ENCODE peak calls at places on chromosomes 7 and 10, in ten cellular contexts. One of them, this sample, is unnamed.

GRCh38 chr10:48523820-48524758 is 80.8 kb downstream of the ARHGAP22 start:
- DNase-seq in nephron progenitor cell: peak
- DNase-seq in progenitor cell of endocrine pancreas: peak
- DNase-seq in sigmoid colon: peak
- DNase-seq in fibroblast of mammary gland: no peak
- DNase-seq in A549: peak
- DNase-seq in glutamatergic neuron: peak
- DNase-seq in activated B cell treated with CpG ODN at 0.5 μM for 24 hours: no peak
- DNase-seq in HCT116: no peak
- DNase-seq in hepatocyte: peak
- DNase-seq in this sample: no peak

GRCh38 chr7:31099451-31100444 is 47.6 kb downstream of the ADCYAP1R1 start:
- DNase-seq in nephron progenitor cell: no peak
- DNase-seq in progenitor cell of endocrine pancreas: no peak
- DNase-seq in sigmoid colon: peak
- DNase-seq in fibroblast of mammary gland: no peak
- DNase-seq in A549: no peak
- DNase-seq in glutamatergic neuron: no peak
- DNase-seq in activated B cell treated with CpG ODN at 0.5 μM for 24 hours: no peak
- DNase-seq in HCT116: no peak
- DNase-seq in hepatocyte: no peak
- DNase-seq in this sample: no peak

GRCh38 chr10:24039897-24040296 is 169.0 kb upstream of the KIAA1217 start:
- DNase-seq in nephron progenitor cell: no peak
- DNase-seq in progenitor cell of endocrine pancreas: no peak
- DNase-seq in sigmoid colon: no peak
- DNase-seq in fibroblast of mammary gland: no peak
- DNase-seq in A549: no peak
- DNase-seq in glutamatergic neuron: no peak
- DNase-seq in activated B cell treated with CpG ODN at 0.5 μM for 24 hours: no peak
- DNase-seq in HCT116: no peak
- DNase-seq in hepatocyte: no peak
- DNase-seq in this sample: no peak

GRCh38 chr10:97889461-97890265 is 40.0 kb downstream of the GOLGA7B start:
- DNase-seq in nephron progenitor cell: peak
- DNase-seq in progenitor cell of endocrine pancreas: no peak
- DNase-seq in sigmoid colon: no peak
- DNase-seq in fibroblast of mammary gland: peak
- DNase-seq in A549: peak
- DNase-seq in glutamatergic neuron: no peak
- DNase-seq in activated B cell treated with CpG ODN at 0.5 μM for 24 hours: no peak
- DNase-seq in HCT116: peak
- DNase-seq in hepatocyte: peak
- DNase-seq in this sample: no peak

GRCh38 chr7:98312201-98312600 is 30.7 kb downstream of the BRI3 start:
- DNase-seq in nephron progenitor cell: no peak
- DNase-seq in progenitor cell of endocrine pancreas: no peak
- DNase-seq in sigmoid colon: no peak
- DNase-seq in fibroblast of mammary gland: no peak
- DNase-seq in A549: no peak
- DNase-seq in glutamatergic neuron: no peak
- DNase-seq in activated B cell treated with CpG ODN at 0.5 μM for 24 hours: no peak
- DNase-seq in HCT116: no peak
- DNase-seq in hepatocyte: no peak
- DNase-seq in this sample: no peak

GRCh38 chr10:94279835-94280709 is 82.7 kb downstream of the NOC3L start:
- DNase-seq in nephron progenitor cell: peak
- DNase-seq in progenitor cell of endocrine pancreas: peak
- DNase-seq in sigmoid colon: no peak
- DNase-seq in fibroblast of mammary gland: peak
- DNase-seq in A549: peak
- DNase-seq in glutamatergic neuron: peak
- DNase-seq in activated B cell treated with CpG ODN at 0.5 μM for 24 hours: peak
- DNase-seq in HCT116: peak
- DNase-seq in hepatocyte: peak
- DNase-seq in this sample: no peak

GRCh38 chr7:23470290-23471089 is at the start of gene IGF2BP3:
- DNase-seq in nephron progenitor cell: peak
- DNase-seq in progenitor cell of endocrine pancreas: peak
- DNase-seq in sigmoid colon: no peak
- DNase-seq in fibroblast of mammary gland: peak
- DNase-seq in A549: peak
- DNase-seq in glutamatergic neuron: peak
- DNase-seq in activated B cell treated with CpG ODN at 0.5 μM for 24 hours: peak
- DNase-seq in HCT116: peak
- DNase-seq in hepatocyte: peak
- DNase-seq in this sample: no peak

GRCh38 chr7:7156663-7157062 is 25.7 kb upstream of the C1GALT1 start:
- DNase-seq in nephron progenitor cell: no peak
- DNase-seq in progenitor cell of endocrine pancreas: no peak
- DNase-seq in sigmoid colon: no peak
- DNase-seq in fibroblast of mammary gland: no peak
- DNase-seq in A549: no peak
- DNase-seq in glutamatergic neuron: no peak
- DNase-seq in activated B cell treated with CpG ODN at 0.5 μM for 24 hours: no peak
- DNase-seq in HCT116: no peak
- DNase-seq in hepatocyte: no peak
- DNase-seq in this sample: no peak

GRCh38 chr10:47453435-47454293 is 30.3 kb downstream of the ANXA8 start:
- DNase-seq in nephron progenitor cell: no peak
- DNase-seq in progenitor cell of endocrine pancreas: no peak
- DNase-seq in sigmoid colon: no peak
- DNase-seq in fibroblast of mammary gland: no peak
- DNase-seq in A549: no peak
- DNase-seq in glutamatergic neuron: no peak
- DNase-seq in activated B cell treated with CpG ODN at 0.5 μM for 24 hours: no peak
- DNase-seq in HCT116: no peak
- DNase-seq in hepatocyte: no peak
- DNase-seq in this sample: no peak

GRCh38 chr7:55522268-55522902 is 49.9 kb downstream of the VOPP1 start:
- DNase-seq in nephron progenitor cell: no peak
- DNase-seq in progenitor cell of endocrine pancreas: no peak
- DNase-seq in sigmoid colon: no peak
- DNase-seq in fibroblast of mammary gland: no peak
- DNase-seq in A549: no peak
- DNase-seq in glutamatergic neuron: no peak
- DNase-seq in activated B cell treated with CpG ODN at 0.5 μM for 24 hours: no peak
- DNase-seq in HCT116: no peak
- DNase-seq in hepatocyte: no peak
- DNase-seq in this sample: no peak

GRCh38 chr10:3494879-3495230 is 290.2 kb downstream of the KLF6 start:
- DNase-seq in nephron progenitor cell: no peak
- DNase-seq in progenitor cell of endocrine pancreas: no peak
- DNase-seq in sigmoid colon: no peak
- DNase-seq in fibroblast of mammary gland: no peak
- DNase-seq in A549: no peak
- DNase-seq in glutamatergic neuron: no peak
- DNase-seq in activated B cell treated with CpG ODN at 0.5 μM for 24 hours: no peak
- DNase-seq in HCT116: no peak
- DNase-seq in hepatocyte: no peak
- DNase-seq in this sample: no peak
- TF ChIP-seq CTCF in nephron progenitor cell: no peak
- TF ChIP-seq CTCF in progenitor cell of endocrine pancreas: no peak
- TF ChIP-seq CTCF in sigmoid colon: no peak
- TF ChIP-seq CTCF in fibroblast of mammary gland: no peak
- TF ChIP-seq CTCF in A549: no peak
- TF ChIP-seq CTCF in glutamatergic neuron: no peak
- TF ChIP-seq CTCF in activated B cell treated with CpG ODN at 0.5 μM for 24 hours: no peak
- TF ChIP-seq CTCF in HCT116: no peak
- TF ChIP-seq CTCF in hepatocyte: no peak
- TF ChIP-seq CTCF in this sample: no peak

DNA sequence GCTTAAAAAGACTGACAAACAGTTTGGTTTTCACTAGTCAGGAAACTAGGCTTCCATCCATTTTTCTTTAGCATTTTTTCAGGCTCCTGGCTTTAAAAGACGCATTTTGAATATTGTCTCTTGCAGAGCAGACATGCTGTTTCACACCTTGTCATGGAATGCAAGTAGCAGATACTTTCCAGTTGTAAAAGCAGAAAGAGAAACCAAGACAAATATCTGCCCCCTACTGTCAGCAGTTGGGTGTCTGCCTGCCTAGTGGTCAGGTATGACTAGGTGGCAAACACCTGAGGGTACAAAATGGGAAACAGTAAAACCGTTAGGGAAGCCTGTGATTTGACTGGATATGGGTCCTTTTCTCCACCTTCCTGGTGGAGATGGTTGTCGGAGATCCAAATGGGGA is 139.8 kb downstream of the CCDC71L start:
- DNase-seq in nephron progenitor cell: no peak
- DNase-seq in progenitor cell of endocrine pancreas: no peak
- DNase-seq in sigmoid colon: no peak
- DNase-seq in fibroblast of mammary gland: no peak
- DNase-seq in A549: no peak
- DNase-seq in glutamatergic neuron: no peak
- DNase-seq in activated B cell treated with CpG ODN at 0.5 μM for 24 hours: no peak
- DNase-seq in HCT116: peak
- DNase-seq in hepatocyte: peak
- DNase-seq in this sample: no peak
- TF ChIP-seq CTCF in nephron progenitor cell: no peak
- TF ChIP-seq CTCF in progenitor cell of endocrine pancreas: no peak
- TF ChIP-seq CTCF in sigmoid colon: no peak
- TF ChIP-seq CTCF in fibroblast of mammary gland: no peak
- TF ChIP-seq CTCF in A549: no peak
- TF ChIP-seq CTCF in glutamatergic neuron: no peak
- TF ChIP-seq CTCF in activated B cell treated with CpG ODN at 0.5 μM for 24 hours: no peak
- TF ChIP-seq CTCF in HCT116: peak
- TF ChIP-seq CTCF in hepatocyte: peak
- TF ChIP-seq CTCF in this sample: no peak

GRCh38 chr7:105738133-105738532 is 138.3 kb downstream of the ATXN7L1 start:
- DNase-seq in nephron progenitor cell: no peak
- DNase-seq in progenitor cell of endocrine pancreas: no peak
- DNase-seq in sigmoid colon: no peak
- DNase-seq in fibroblast of mammary gland: no peak
- DNase-seq in A549: no peak
- DNase-seq in glutamatergic neuron: no peak
- DNase-seq in activated B cell treated with CpG ODN at 0.5 μM for 24 hours: no peak
- DNase-seq in HCT116: no peak
- DNase-seq in hepatocyte: no peak
- DNase-seq in this sample: no peak
- TF ChIP-seq CTCF in nephron progenitor cell: no peak
- TF ChIP-seq CTCF in progenitor cell of endocrine pancreas: no peak
- TF ChIP-seq CTCF in sigmoid colon: no peak
- TF ChIP-seq CTCF in fibroblast of mammary gland: peak
- TF ChIP-seq CTCF in A549: no peak
- TF ChIP-seq CTCF in glutamatergic neuron: no peak
- TF ChIP-seq CTCF in activated B cell treated with CpG ODN at 0.5 μM for 24 hours: no peak
- TF ChIP-seq CTCF in HCT116: peak
- TF ChIP-seq CTCF in hepatocyte: no peak
- TF ChIP-seq CTCF in this sample: no peak

GRCh38 chr7:15886626-15887025 is 200.1 kb upstream of the MEOX2 start:
- DNase-seq in nephron progenitor cell: no peak
- DNase-seq in progenitor cell of endocrine pancreas: no peak
- DNase-seq in sigmoid colon: no peak
- DNase-seq in fibroblast of mammary gland: no peak
- DNase-seq in A549: no peak
- DNase-seq in glutamatergic neuron: no peak
- DNase-seq in activated B cell treated with CpG ODN at 0.5 μM for 24 hours: no peak
- DNase-seq in HCT116: no peak
- DNase-seq in hepatocyte: no peak
- DNase-seq in this sample: no peak

GRCh38 chr7:15888090-15888489 is 201.6 kb upstream of the MEOX2 start:
- DNase-seq in nephron progenitor cell: no peak
- DNase-seq in progenitor cell of endocrine pancreas: no peak
- DNase-seq in sigmoid colon: no peak
- DNase-seq in fibroblast of mammary gland: no peak
- DNase-seq in A549: no peak
- DNase-seq in glutamatergic neuron: no peak
- DNase-seq in activated B cell treated with CpG ODN at 0.5 μM for 24 hours: no peak
- DNase-seq in HCT116: no peak
- DNase-seq in hepatocyte: no peak
- DNase-seq in this sample: no peak

GRCh38 chr7:15891151-15891842 is 204.8 kb upstream of the MEOX2 start:
- DNase-seq in nephron progenitor cell: no peak
- DNase-seq in progenitor cell of endocrine pancreas: no peak
- DNase-seq in sigmoid colon: no peak
- DNase-seq in fibroblast of mammary gland: peak
- DNase-seq in A549: no peak
- DNase-seq in glutamatergic neuron: no peak
- DNase-seq in activated B cell treated with CpG ODN at 0.5 μM for 24 hours: no peak
- DNase-seq in HCT116: no peak
- DNase-seq in hepatocyte: no peak
- DNase-seq in this sample: no peak

GRCh38 chr7:15885678-15886077 is 199.2 kb upstream of the MEOX2 start:
- DNase-seq in nephron progenitor cell: no peak
- DNase-seq in progenitor cell of endocrine pancreas: no peak
- DNase-seq in sigmoid colon: no peak
- DNase-seq in fibroblast of mammary gland: no peak
- DNase-seq in A549: no peak
- DNase-seq in glutamatergic neuron: no peak
- DNase-seq in activated B cell treated with CpG ODN at 0.5 μM for 24 hours: no peak
- DNase-seq in HCT116: no peak
- DNase-seq in hepatocyte: no peak
- DNase-seq in this sample: no peak

GRCh38 chr7:15889501-15889900 is 203.0 kb upstream of the MEOX2 start:
- DNase-seq in nephron progenitor cell: no peak
- DNase-seq in progenitor cell of endocrine pancreas: no peak
- DNase-seq in sigmoid colon: no peak
- DNase-seq in fibroblast of mammary gland: peak
- DNase-seq in A549: peak
- DNase-seq in glutamatergic neuron: peak
- DNase-seq in activated B cell treated with CpG ODN at 0.5 μM for 24 hours: no peak
- DNase-seq in HCT116: peak
- DNase-seq in hepatocyte: peak
- DNase-seq in this sample: no peak
- TF ChIP-seq CTCF in nephron progenitor cell: peak
- TF ChIP-seq CTCF in progenitor cell of endocrine pancreas: no peak
- TF ChIP-seq CTCF in sigmoid colon: peak
- TF ChIP-seq CTCF in fibroblast of mammary gland: peak
- TF ChIP-seq CTCF in A549: no peak
- TF ChIP-seq CTCF in glutamatergic neuron: peak
- TF ChIP-seq CTCF in activated B cell treated with CpG ODN at 0.5 μM for 24 hours: no peak
- TF ChIP-seq CTCF in HCT116: peak
- TF ChIP-seq CTCF in hepatocyte: peak
- TF ChIP-seq CTCF in this sample: no peak